ENCODE peak calls at places on chromosomes 16 and 17, in ten cellular contexts. Q, H, E, P, I, J, L, B, X and K are unnamed samples. For H3K4me1, the result is how much of the 10 kb centered on the place peaks cover.

GRCh38 chr16:84096447-84097005 is 20.2 kb downstream of the MBTPS1 start:
- DNase-seq in Q (no peak), L (no peak), X (peak), J (no peak), H (no peak), E (no peak), B (no peak), P (no peak), I (no peak), K (no peak)

GRCh38 chr16:52725461-52725860 is 178.5 kb upstream of the TOX3 start:
- DNase-seq in X (no peak), P (no peak), E (no peak), B (no peak), H (no peak), J (no peak), I (no peak), L (no peak), Q (no peak), K (no peak)

GRCh38 chr17:15649861-15650391 is 30.4 kb upstream of the FBXW10B start:
- DNase-seq in L (no peak), J (no peak), H (peak), B (no peak), X (peak), E (no peak), Q (peak), I (no peak), P (no peak), K (peak)

GRCh38 chr16:57643166-57643813 is 14.9 kb downstream of the ADGRG1 start:
- DNase-seq in B (no peak), X (no peak), J (peak), Q (no peak), P (no peak), I (no peak), H (no peak), L (no peak), E (no peak), K (no peak)

GRCh38 chr17:57234252-57235092 is 21.9 kb upstream of the MSI2 start:
- DNase-seq in P (no peak), I (no peak), X (no peak), L (no peak), B (no peak), Q (no peak), E (no peak), J (no peak), H (no peak), K (no peak)

GRCh38 chr16:65284583-65284982 is 162.7 kb upstream of the CDH11 start:
- DNase-seq in B (no peak), H (no peak), P (no peak), Q (no peak), X (no peak), I (no peak), L (no peak), E (no peak), J (peak), K (no peak)

GRCh38 chr17:63881935-63882601 is at the start of gene GH2:
- DNase-seq in Q (no peak), P (no peak), I (peak), B (peak), L (peak), E (no peak), X (peak), H (no peak), J (peak), K (peak)

GRCh38 chr17:73678999-73679398 is 34.8 kb upstream of the SDK2 start:
- DNase-seq in Q (no peak), E (no peak), H (no peak), P (no peak), L (no peak), I (no peak), B (no peak), J (no peak), X (no peak), K (no peak)

GRCh38 chr16:1770328-1771071 is 843 bp downstream of the NME3 start:
- DNase-seq in H (peak), B (peak), L (peak), Q (peak), E (peak), J (peak), I (no peak), P (peak), X (peak), K (peak)

GRCh38 chr17:19659366-19660177 is 11.0 kb downstream of the ALDH3A2 start:
- DNase-seq in L (no peak), H (no peak), E (no peak), B (no peak), J (no peak), I (no peak), Q (no peak), X (no peak), P (no peak), K (no peak)

GRCh38 chr16:70715113-70715711 is 29.4 kb upstream of the MTSS2 start:
- DNase-seq in B (peak), Q (peak), J (peak), I (no peak), X (peak), L (peak), H (peak), E (peak), P (peak), K (peak)

GRCh38 chr17:11459780-11460426 is 138.4 kb upstream of the DNAH9 start:
- DNase-seq in P (no peak), I (peak), E (no peak), Q (no peak), J (no peak), H (no peak), B (no peak), X (no peak), L (no peak), K (no peak)

GRCh38 chr16:88017551-88018101 is 66.4 kb downstream of the BANP start:
- DNase-seq in L (no peak), J (no peak), Q (no peak), P (no peak), B (peak), E (no peak), I (no peak), X (no peak), H (no peak), K (no peak)

GRCh38 chr17:72624652-72625051 is 467.8 kb downstream of the SLC39A11 start:
- DNase-seq in H (no peak), B (no peak), L (no peak), X (no peak), E (no peak), I (no peak), J (no peak), Q (no peak), P (no peak), K (no peak)

GRCh38 chr16:71542377-71542776 is 16.2 kb downstream of the CHST4 start:
- DNase-seq in H (no peak), E (peak), I (peak), J (peak), B (no peak), P (peak), Q (no peak), L (peak), X (peak), K (peak)

GRCh38 chr16:49921791-49922456 is 66.0 kb upstream of the ZNF423 start:
- DNase-seq in B (peak), Q (peak), H (peak), I (peak), E (peak), P (peak), J (peak), L (peak), X (peak), K (peak)

GRCh38 chr17:76246080-76247066 is 6.1 kb upstream of the RNF157 start:
- DNase-seq in B (no peak), I (peak), H (no peak), Q (no peak), E (no peak), L (no peak), X (no peak), P (no peak), J (no peak), K (no peak)

GRCh38 chr17:45147102-45147580 is 1.1 kb upstream of the HEXIM1 start:
- DNase-seq in Q (peak), B (peak), I (peak), E (peak), L (peak), X (no peak), J (no peak), P (peak), H (peak), K (peak)

GRCh38 chr17:30433514-30433913 is 43.7 kb upstream of the GOSR1 start:
- DNase-seq in Q (no peak), E (no peak), X (peak), L (no peak), B (no peak), P (no peak), H (no peak), J (peak), I (no peak), K (peak)

GRCh38 chr17:82288602-82288927 is 15.1 kb upstream of the CSNK1D start:
- DNase-seq in Q (no peak), B (no peak), I (no peak), L (no peak), E (no peak), X (no peak), J (no peak), H (no peak), P (no peak), K (no peak)

GRCh38 chr17:7640783-7641182 is 9.9 kb upstream of the ATP1B2 start:
- DNase-seq in B (no peak), Q (no peak), L (no peak), I (no peak), P (no peak), J (no peak), E (no peak), H (no peak), X (no peak), K (no peak)

GRCh38 chr16:49621240-49622083 is 234.4 kb downstream of the ZNF423 start:
- DNase-seq in I (peak), B (no peak), E (no peak), H (no peak), X (no peak), J (no peak), P (no peak), L (peak), Q (no peak), K (peak)

GRCh38 chr16:21723532-21723931 is 59.8 kb downstream of the OTOA start:
- DNase-seq in J (no peak), B (no peak), E (no peak), H (no peak), X (no peak), Q (no peak), L (no peak), I (no peak), P (no peak), K (no peak)

GRCh38 chr17:48328457-48328856 is 101.6 kb downstream of the SKAP1 start:
- DNase-seq in B (no peak), X (peak), I (no peak), P (no peak), Q (no peak), E (no peak), L (no peak), H (no peak), J (no peak), K (peak)

GRCh38 chr16:24978370-24978914 is 36.7 kb downstream of the ARHGAP17 start:
- DNase-seq in L (no peak), J (no peak), P (no peak), E (no peak), Q (no peak), H (no peak), X (no peak), I (no peak), B (no peak), K (peak)

GRCh38 chr17:27288183-27288582 is 5.7 kb upstream of the WSB1 start:
- DNase-seq in P (no peak), I (no peak), H (no peak), X (no peak), B (no peak), J (no peak), E (no peak), Q (no peak), L (no peak), K (no peak)

GRCh38 chr16:66996324-66996982 is 8.1 kb downstream of the CES4A start:
- DNase-seq in P (no peak), I (no peak), X (peak), L (no peak), B (peak), E (no peak), H (peak), Q (peak), J (peak), K (no peak)

GRCh38 chr16:87487361-87487924 is 5.4 kb downstream of the ZCCHC14 start:
- DNase-seq in J (no peak), E (peak), X (no peak), Q (no peak), B (peak), L (no peak), P (peak), H (peak), I (peak), K (no peak)

DNA sequence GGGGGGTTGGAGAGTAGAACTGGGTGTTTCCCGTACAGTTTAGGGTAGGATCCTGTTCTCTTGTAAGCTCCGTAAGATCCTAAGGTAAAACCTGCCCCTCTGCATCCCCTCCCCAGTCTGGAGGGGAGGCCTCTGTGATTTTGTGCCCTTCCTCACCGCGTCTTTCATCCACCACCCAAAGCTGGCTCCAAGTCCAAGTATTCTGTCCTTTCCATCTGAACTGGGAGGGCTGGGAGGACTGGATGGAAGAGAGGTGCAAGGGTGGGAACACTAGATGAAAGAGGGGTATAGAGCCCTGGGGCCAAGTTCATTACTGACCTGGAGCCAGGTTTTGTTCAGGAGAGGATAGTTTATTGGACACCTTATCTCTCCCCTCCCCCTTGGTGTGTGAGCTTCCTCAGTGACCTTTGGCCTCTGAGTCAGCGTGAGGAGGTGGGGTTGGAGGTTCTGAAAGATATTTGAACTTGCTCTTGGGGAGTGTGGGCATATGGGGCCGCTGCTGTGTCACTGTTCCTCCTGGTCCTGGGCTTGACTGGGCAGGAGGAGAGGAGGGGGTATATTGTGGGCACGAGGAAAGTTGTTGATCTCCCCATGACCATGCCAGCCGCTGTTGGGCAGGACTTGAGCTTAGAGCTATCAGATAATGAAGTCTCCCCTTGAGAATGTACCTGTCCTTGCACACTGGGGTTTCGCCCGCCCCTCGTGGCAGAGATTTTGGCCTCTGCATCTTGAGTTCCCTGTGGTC is 1.6 kb downstream of the LASP1 start:
- DNase-seq in L (no peak), E (no peak), B (peak), J (peak), Q (peak), H (peak), X (peak), P (peak), I (peak), K (peak)
- TF ChIP-seq CTCF in L (no peak), E (no peak), B (no peak), J (peak), Q (peak), H (no peak), X (peak), P (no peak), I (peak), K (no peak)

GRCh38 chr17:40567377-40567776 is 2.1 kb upstream of the CCR7 start:
- DNase-seq in X (no peak), L (no peak), P (no peak), B (no peak), H (no peak), E (no peak), J (no peak), I (no peak), Q (no peak), K (no peak)
- H3K4me1 ChIP-seq in X (under half), L (under half), P (under half), B (under half), H (under half), E (under half), J (under half), I (under half), Q (under half), K (under half)

GRCh38 chr16:11783319-11784047 is 13.6 kb downstream of the ZC3H7A start:
- DNase-seq in B (no peak), H (no peak), J (no peak), L (no peak), E (no peak), I (no peak), P (no peak), X (no peak), Q (no peak), K (no peak)
- H3K4me3 ChIP-seq in B (peak), H (no peak), J (peak), L (peak), E (no peak), I (no peak), P (no peak), X (no peak), Q (peak), K (no peak)

GRCh38 chr17:38672788-38673713 is 1.7 kb downstream of the EPOP start:
- DNase-seq in J (peak), H (no peak), E (no peak), L (no peak), P (no peak), Q (no peak), B (no peak), I (no peak), X (no peak), K (no peak)

GRCh38 chr17:38673714-38674012 is 1.1 kb downstream of the EPOP start:
- DNase-seq in E (no peak), H (no peak), X (no peak), L (peak), P (peak), I (peak), J (no peak), B (peak), Q (peak), K (no peak)

GRCh38 chr17:38671939-38672720 is 2.6 kb downstream of the EPOP start:
- DNase-seq in I (peak), X (no peak), L (no peak), H (no peak), E (no peak), Q (no peak), P (no peak), J (peak), B (no peak), K (no peak)

GRCh38 chr17:38674749-38675615 is at the start of gene EPOP:
- DNase-seq in H (peak), L (peak), X (peak), Q (peak), B (peak), I (peak), J (peak), P (peak), E (peak), K (peak)

GRCh38 chr17:38674013-38674748 is 576 bp downstream of the EPOP start:
- DNase-seq in P (peak), I (peak), Q (no peak), J (peak), X (peak), H (no peak), B (peak), L (peak), E (peak), K (no peak)
- TF ChIP-seq CTCF in P (no peak), I (no peak), Q (no peak), J (no peak), X (peak), H (no peak), B (no peak), L (no peak), E (peak), K (peak)

DNA sequence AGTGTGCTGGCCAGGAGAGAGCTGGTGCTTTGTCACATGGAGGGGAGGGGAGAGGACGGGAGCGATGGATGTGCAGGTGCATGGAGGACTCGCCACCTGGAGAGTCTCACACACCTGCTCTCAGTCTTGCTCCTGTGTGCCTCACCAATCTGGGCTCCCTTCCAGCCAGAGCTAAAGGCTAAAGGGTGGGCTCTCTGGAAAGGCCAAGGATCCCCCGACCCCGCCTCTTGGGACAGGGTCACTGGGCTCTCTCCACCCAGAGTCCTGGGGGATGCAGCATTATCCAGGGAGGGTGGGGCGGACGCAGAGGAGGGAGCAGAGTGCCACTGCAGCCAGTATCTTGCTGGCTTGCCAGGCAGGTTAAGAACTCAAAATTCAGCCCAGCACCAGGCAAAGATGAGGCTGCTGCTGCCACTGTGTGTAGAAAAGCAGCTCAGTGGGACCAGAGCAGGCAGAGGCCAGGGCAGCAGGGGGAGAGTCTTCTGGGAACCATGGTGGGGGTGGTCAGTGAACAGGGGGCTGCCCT is 5.4 kb upstream of the STAT5B start:
- DNase-seq in E (no peak), L (peak), H (no peak), I (no peak), J (no peak), Q (no peak), B (peak), X (no peak), P (no peak), K (no peak)
- H3K4me1 ChIP-seq in E (under half), L (under half), H (under half), I (under half), J (under half), Q (under half), B (under half), X (under half), P (under half), K (under half)

DNA sequence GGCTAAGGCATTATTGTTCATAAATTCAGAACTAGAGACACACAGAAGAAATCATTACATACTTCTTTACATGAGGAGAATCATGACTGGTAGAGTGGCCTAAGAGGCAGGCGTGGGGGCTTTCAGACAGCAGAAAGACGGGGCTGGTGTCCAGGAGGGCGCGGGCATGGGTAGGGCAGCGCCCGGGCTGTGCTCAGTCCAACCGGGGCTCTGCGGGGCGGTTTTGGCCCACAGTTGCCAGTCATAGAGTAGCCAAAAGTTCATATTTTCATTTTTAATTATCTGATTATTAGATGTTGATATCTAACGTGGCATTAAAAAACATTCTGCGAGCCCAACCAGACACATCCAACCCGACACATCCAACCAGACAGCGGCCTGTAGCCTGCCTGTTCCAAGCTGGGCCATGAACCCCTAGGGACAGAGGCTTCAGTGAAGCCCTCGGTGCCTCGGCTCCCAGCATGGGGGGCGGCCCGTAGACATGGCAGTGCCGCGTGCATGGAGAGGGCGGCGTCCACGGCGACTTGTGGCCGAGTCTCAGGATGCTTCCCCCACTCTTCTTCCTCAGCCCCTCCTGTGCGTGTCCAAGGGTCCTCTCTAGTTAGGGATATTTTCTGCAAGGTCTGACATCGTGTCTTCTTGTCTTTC is 162.4 kb upstream of the CHMP6 start:
- DNase-seq in J (no peak), X (no peak), P (no peak), I (no peak), B (no peak), H (no peak), E (no peak), L (no peak), Q (no peak), K (no peak)
- H3K4me3 ChIP-seq in J (no peak), X (no peak), P (no peak), I (no peak), B (no peak), H (no peak), E (no peak), L (no peak), Q (no peak), K (no peak)